ENCODE peak calls at places on chromosome 5, in six cellular contexts. Y is putamen, T is testis, N is psoas muscle, H is mesenchymal stem cell, P is globus pallidus. C is an unnamed sample.

GRCh38 chr5:44942524-44943001 is 133.8 kb downstream of the MRPS30 start:
- DNase-seq in Y (no peak), T (no peak), N (no peak), H (no peak), P (peak), C (no peak)

GRCh38 chr5:65041296-65042158 is 272.8 kb downstream of the CWC27 start:
- DNase-seq in Y (no peak), T (no peak), N (no peak), H (no peak), P (no peak), C (no peak)

GRCh38 chr5:90519081-90519480 is 10.3 kb downstream of the LYSMD3 start:
- DNase-seq in Y (no peak), T (no peak), N (no peak), H (no peak), P (no peak), C (no peak)

GRCh38 chr5:140169410-140169809 is 5.6 kb upstream of the CYSTM1 start:
- DNase-seq in Y (no peak), T (no peak), N (no peak), H (peak), P (no peak), C (no peak)

GRCh38 chr5:37490931-37491330 is 111.8 kb downstream of the WDR70 start:
- DNase-seq in Y (no peak), T (no peak), N (no peak), H (no peak), P (no peak), C (no peak)

GRCh38 chr5:145942202-145942601 is 5.8 kb downstream of the SH3RF2 start:
- DNase-seq in Y (no peak), T (no peak), N (no peak), H (no peak), P (no peak), C (no peak)

GRCh38 chr5:83471405-83472212 is at the start of gene VCAN:
- DNase-seq in Y (no peak), T (peak), N (peak), H (peak), P (peak), C (peak)

GRCh38 chr5:84764227-84764626 is 379.5 kb upstream of the EDIL3 start:
- DNase-seq in Y (no peak), T (no peak), N (no peak), H (no peak), P (no peak), C (no peak)

GRCh38 chr5:110354896-110355295 is 371.6 kb downstream of the TMEM232 start:
- DNase-seq in Y (peak), T (peak), N (no peak), H (no peak), P (peak), C (no peak)

GRCh38 chr5:157370967-157371366 is 89.0 kb upstream of the NIPAL4 start:
- DNase-seq in Y (no peak), T (no peak), N (no peak), H (peak), P (no peak), C (no peak)

GRCh38 chr5:74028406-74028805 is 402.4 kb downstream of the ARHGEF28 start:
- DNase-seq in Y (no peak), T (no peak), N (no peak), H (no peak), P (no peak), C (no peak)

GRCh38 chr5:73638344-73639095 is 12.5 kb downstream of the ARHGEF28 start:
- DNase-seq in Y (no peak), T (no peak), N (no peak), H (peak), P (no peak), C (peak)

GRCh38 chr5:18984559-18985080 is 1003.4 kb downstream of the CDH18 start:
- DNase-seq in Y (no peak), T (no peak), N (no peak), H (no peak), P (no peak), C (no peak)

GRCh38 chr5:121279801-121280200 is 571.9 kb upstream of the FTMT start:
- DNase-seq in Y (no peak), T (no peak), N (no peak), H (no peak), P (no peak), C (no peak)

GRCh38 chr5:111754190-111754589 is 2.8 kb downstream of the NREP start:
- DNase-seq in Y (no peak), T (no peak), N (no peak), H (no peak), P (no peak), C (no peak)

C was measured in SJSA1.